ENCODE peak calls at places on chromosomes 6 and 20, in six cellular contexts. One of them, this sample, is unnamed.

GRCh38 chr6:122452509-122452908 is 19.1 kb downstream of the SERINC1 start:
- DNase-seq in NCI-H2081: no peak
- DNase-seq in NCI-H1417: no peak
- DNase-seq in RCC 7860: no peak
- DNase-seq in neural crest cell: no peak
- DNase-seq in fibroblast of the aortic adventitia: no peak
- DNase-seq in this sample: no peak

GRCh38 chr6:35663001-35663400 is 25.7 kb downstream of the FKBP5 start:
- DNase-seq in NCI-H1417: no peak
- DNase-seq in NCI-H2081: no peak
- DNase-seq in fibroblast of the aortic adventitia: peak; percentile 27
- DNase-seq in neural crest cell: no peak
- DNase-seq in RCC 7860: no peak
- DNase-seq in this sample: no peak

GRCh38 chr20:45963059-45964011 is 8.7 kb downstream of the ZNF335 start:
- DNase-seq in fibroblast of the aortic adventitia: peak; percentile 49
- DNase-seq in neural crest cell: no peak
- DNase-seq in NCI-H2081: peak; percentile 47
- DNase-seq in RCC 7860: peak; percentile 24
- DNase-seq in NCI-H1417: peak; percentile 79
- DNase-seq in this sample: peak; percentile 28

GRCh38 chr6:144219056-144219685 is 66.0 kb upstream of the UTRN start:
- DNase-seq in NCI-H2081: peak; percentile 11
- DNase-seq in neural crest cell: no peak
- DNase-seq in NCI-H1417: peak; percentile 64
- DNase-seq in fibroblast of the aortic adventitia: peak; percentile 79
- DNase-seq in RCC 7860: peak; percentile 40
- DNase-seq in this sample: peak; percentile 30

GRCh38 chr20:23287366-23288190 is 63.0 kb upstream of the NXT1 start:
- DNase-seq in NCI-H2081: no peak
- DNase-seq in NCI-H1417: no peak
- DNase-seq in fibroblast of the aortic adventitia: no peak
- DNase-seq in RCC 7860: no peak
- DNase-seq in neural crest cell: no peak
- DNase-seq in this sample: no peak

GRCh38 chr20:31677553-31678260 is 40.0 kb downstream of the COX4I2 start:
- DNase-seq in fibroblast of the aortic adventitia: no peak
- DNase-seq in neural crest cell: no peak
- DNase-seq in NCI-H1417: no peak
- DNase-seq in RCC 7860: no peak
- DNase-seq in NCI-H2081: no peak
- DNase-seq in this sample: no peak

GRCh38 chr20:42595625-42596024 is 594.1 kb downstream of the PTPRT start:
- DNase-seq in neural crest cell: no peak
- DNase-seq in RCC 7860: no peak
- DNase-seq in fibroblast of the aortic adventitia: no peak
- DNase-seq in NCI-H2081: no peak
- DNase-seq in NCI-H1417: no peak
- DNase-seq in this sample: no peak

GRCh38 chr6:157223021-157223430 is 100.3 kb downstream of the TMEM242 start:
- DNase-seq in NCI-H2081: no peak
- DNase-seq in neural crest cell: no peak
- DNase-seq in NCI-H1417: no peak
- DNase-seq in fibroblast of the aortic adventitia: no peak
- DNase-seq in RCC 7860: no peak
- DNase-seq in this sample: no peak